ENCODE peak calls at places on chromosomes 11 and 22, in seven cellular contexts. F is stimulated activated CD8-positive, alpha-beta memory T cell treated with anti-CD3 and anti-CD28 coated beads, Interleukin-4, amount 100 ng/mL, for 24 hours; D is amygdala; Q is HCT116; W is right cardiac atrium; L is activated naive CD4-positive, alpha-beta T cell; Y is H9. T is an unnamed sample.
A peak's percentile ranks its signal among the peaks of the same experiment; 100 is the strongest.

GRCh38 chr22:20123364-20124082 is 6.5 kb upstream of the TRMT2A start:
- DNase-seq in W (peak; percentile 42), D (no peak), Y (no peak), L (no peak), F (no peak), Q (no peak), T (no peak)

GRCh38 chr11:132054822-132055221 is 684.4 kb downstream of the NTM start:
- DNase-seq in Y (no peak), L (no peak), W (no peak), Q (no peak), F (no peak), D (no peak), T (no peak)

GRCh38 chr11:113462830-113463229 is 12.4 kb downstream of the DRD2 start:
- DNase-seq in F (no peak), L (no peak), W (no peak), Q (no peak), Y (no peak), D (no peak), T (no peak)

GRCh38 chr22:37442537-37442936 is 15.3 kb upstream of the ELFN2 start:
- DNase-seq in D (no peak), Q (peak; percentile 67), Y (no peak), W (no peak), F (no peak), L (no peak), T (no peak)

GRCh38 chr11:120108154-120108784 is 29.6 kb downstream of the TRIM29 start:
- DNase-seq in Y (peak; percentile 78), Q (no peak), W (peak; percentile 84), L (peak; percentile 37), D (peak; percentile 74), F (peak; percentile 52), T (peak; percentile 74)

GRCh38 chr11:65557280-65558001 is 718 bp downstream of the LTBP3 start:
- DNase-seq in Q (no peak), F (no peak), D (peak; percentile 51), L (no peak), W (peak; percentile 82), Y (no peak), T (no peak)

GRCh38 chr11:92962444-92962843 is 7.0 kb upstream of the MTNR1B start:
- DNase-seq in D (no peak), Q (no peak), W (no peak), L (no peak), F (no peak), Y (no peak), T (no peak)

GRCh38 chr11:47797633-47798032 is 30.5 kb upstream of the FNBP4 start:
- DNase-seq in Q (no peak), W (no peak), D (no peak), F (peak; percentile 28), L (no peak), Y (no peak), T (no peak)

GRCh38 chr11:89293966-89294679 is 116.4 kb downstream of the TYR start:
- DNase-seq in D (no peak), W (peak; percentile 51), L (no peak), Y (peak; percentile 72), F (no peak), Q (no peak), T (peak; percentile 10)

GRCh38 chr22:37057226-37057625 is 5.7 kb downstream of the KCTD17 start:
- DNase-seq in D (no peak), L (no peak), Q (no peak), F (no peak), Y (no peak), W (no peak), T (no peak)

GRCh38 chr11:394034-394857 is at the start of gene PKP3:
- DNase-seq in L (no peak), F (no peak), D (no peak), W (no peak), Y (peak; percentile 88), Q (peak; percentile 83), T (peak; percentile 61)

T was measured in progenitor cell of endocrine pancreas.